ENCODE peak calls at places on chromosome 14, in nine cellular contexts. A is tibial artery; O is astrocyte of the cerebellum; S is AG04450; P is brain microvascular endothelial cell; I is CD8-positive, alpha-beta T cell; E is PC-3; T is uterus; W is AG09309. Z is an unnamed sample.
A peak's percentile ranks its signal among the peaks of the same experiment; 100 is the strongest.

GRCh38 chr14:77965919-77966435 is 166.1 kb downstream of the ADCK1 start:
- DNase-seq in A (no peak), O (no peak), S (no peak), P (peak; percentile 12), I (no peak), E (peak; percentile 16), T (no peak), W (no peak), Z (peak; percentile 15)

GRCh38 chr14:84749191-84749945 is 780.6 kb upstream of the FLRT2 start:
- DNase-seq in A (no peak), O (no peak), S (no peak), P (no peak), I (no peak), E (no peak), T (no peak), W (no peak), Z (no peak)

GRCh38 chr14:73696466-73697390 is 17.5 kb downstream of the PNMA1 start:
- DNase-seq in A (no peak), O (no peak), S (no peak), P (peak; percentile 46), I (no peak), E (peak; percentile 97), T (no peak), W (peak; percentile 32), Z (peak; percentile 57)

GRCh38 chr14:49550284-49551184 is 35.6 kb downstream of the RPS29 start:
- DNase-seq in A (no peak), O (no peak), S (no peak), P (no peak), I (no peak), E (peak; percentile 73), T (no peak), W (no peak), Z (peak; percentile 52)

GRCh38 chr14:53509227-53509822 is 356.2 kb upstream of the DDHD1 start:
- DNase-seq in A (peak; percentile 72), O (no peak), S (peak; percentile 87), P (no peak), I (no peak), E (peak; percentile 7), T (peak; percentile 79), W (no peak), Z (peak; percentile 91)

GRCh38 chr14:96100171-96101064 is 61.3 kb downstream of the C14orf132 start:
- DNase-seq in A (peak; percentile 70), O (peak; percentile 41), S (peak; percentile 66), P (peak; percentile 64), I (peak; percentile 46), E (peak; percentile 78), T (peak; percentile 79), W (no peak), Z (peak; percentile 88)

GRCh38 chr14:53953002-53953827 is 3.4 kb downstream of the BMP4 start:
- DNase-seq in A (peak; percentile 88), O (peak; percentile 73), S (peak; percentile 32), P (peak; percentile 49), I (no peak), E (peak; percentile 88), T (peak; percentile 79), W (peak; percentile 55), Z (peak; percentile 82)

GRCh38 chr14:49861923-49862673 is 9.5 kb upstream of the NEMF start:
- DNase-seq in A (peak; percentile 88), O (peak; percentile 80), S (peak; percentile 84), P (peak; percentile 87), I (peak; percentile 78), E (peak; percentile 88), T (peak; percentile 91), W (peak; percentile 59), Z (peak; percentile 94)

DNA sequence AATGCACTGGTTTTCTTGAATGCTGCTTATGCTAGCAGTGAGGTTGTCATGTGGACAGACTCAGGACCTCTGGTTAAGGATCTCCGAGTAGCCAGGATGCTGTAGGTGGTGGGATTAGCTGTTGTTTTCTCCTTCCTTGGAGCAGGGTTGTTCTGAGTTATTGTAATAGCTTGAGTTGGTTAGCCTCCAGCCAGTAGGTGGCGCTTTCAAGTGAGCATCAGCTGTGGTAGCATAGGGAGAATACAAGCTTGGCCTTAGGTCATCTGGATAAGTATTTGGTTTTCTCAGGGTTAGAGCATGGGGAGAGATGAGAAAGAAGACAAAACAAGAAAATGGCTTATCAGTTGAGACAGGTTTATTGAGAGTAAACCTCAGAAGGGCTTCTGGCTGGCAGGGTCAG is 299.7 kb upstream of the FBXO33 start:
- DNase-seq in A (no peak), O (no peak), S (no peak), P (no peak), I (no peak), E (peak; percentile 21), T (no peak), W (no peak), Z (no peak)
- TF ChIP-seq CTCF in A (no peak), O (no peak), S (no peak), P (peak; percentile 19), I (no peak), E (peak; percentile 65), T (no peak), W (no peak), Z (no peak)

GRCh38 chr14:70907172-70907995 is at the start of gene PCNX1:
- DNase-seq in A (peak; percentile 84), O (peak; percentile 55), S (peak; percentile 44), P (peak; percentile 77), I (peak; percentile 84), E (peak; percentile 86), T (peak; percentile 88), W (no peak), Z (peak; percentile 81)

GRCh38 chr14:70908918-70909641 is 1.8 kb downstream of the PCNX1 start:
- DNase-seq in A (no peak), O (no peak), S (no peak), P (no peak), I (no peak), E (no peak), T (no peak), W (no peak), Z (no peak)

GRCh38 chr14:70907996-70908917 is 998 bp downstream of the PCNX1 start:
- DNase-seq in A (peak; percentile 71), O (no peak), S (no peak), P (peak; percentile 52), I (no peak), E (peak; percentile 59), T (peak; percentile 49), W (no peak), Z (peak; percentile 81)

GRCh38 chr14:70906785-70907171 is 481 bp upstream of the PCNX1 start:
- DNase-seq in A (no peak), O (no peak), S (no peak), P (no peak), I (no peak), E (no peak), T (no peak), W (no peak), Z (peak; percentile 40)

DNA sequence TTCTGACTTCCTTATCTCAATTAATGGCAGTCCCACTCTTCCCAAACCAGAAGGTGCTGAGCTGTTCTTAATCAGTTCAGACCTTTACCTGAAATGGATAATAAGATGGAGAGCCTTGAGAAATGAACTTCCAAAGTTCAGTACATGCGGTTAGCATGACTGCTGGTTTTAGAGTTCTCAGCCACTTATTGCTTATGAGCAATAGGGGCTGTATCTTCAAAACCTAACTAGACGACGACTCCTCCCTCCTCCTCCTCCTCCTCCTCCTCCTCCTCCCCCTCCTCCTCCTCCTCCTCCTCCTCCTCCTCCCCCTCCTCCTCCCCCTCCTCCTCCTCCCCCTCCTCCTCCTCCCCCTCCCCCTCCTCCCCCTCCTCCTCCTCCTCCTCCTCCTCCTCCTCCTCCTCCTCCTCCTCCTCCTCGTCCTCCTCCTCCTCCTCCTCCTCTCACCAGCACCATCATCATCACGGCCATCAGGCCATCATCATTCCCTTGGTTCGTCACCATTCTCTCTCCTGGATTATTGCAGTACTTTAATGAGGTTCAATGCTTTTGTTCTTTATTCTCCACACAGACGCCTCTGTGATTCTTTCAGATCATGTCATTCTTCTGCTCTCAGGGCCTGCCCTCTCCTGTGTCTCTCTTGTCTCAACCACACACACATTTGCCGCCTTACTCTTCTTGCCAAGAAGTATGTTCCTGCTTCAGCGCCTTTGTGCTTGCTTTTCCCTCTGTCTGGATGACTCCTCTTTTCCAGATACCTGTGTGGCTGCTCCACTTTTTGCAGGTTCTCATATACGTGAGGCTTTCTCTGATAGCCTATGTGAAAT is 2.7 kb downstream of the PCNX1 start:
- DNase-seq in A (no peak), O (no peak), S (no peak), P (no peak), I (no peak), E (peak; percentile 22), T (peak; percentile 23), W (no peak), Z (peak; percentile 20)
- H3K4me3 ChIP-seq in A (no peak overlapping the region), O (peak overlapping the region; percentile 74), S (peak overlapping the region; percentile 89), P (peak overlapping the region; percentile 94), I (no peak overlapping the region), E (peak overlapping the region; percentile 76), T (no peak overlapping the region), W (no peak overlapping the region), Z (peak overlapping the region; percentile 90)

GRCh38 chr14:103135333-103136075 is 12.2 kb downstream of the TNFAIP2 start:
- DNase-seq in A (no peak), O (no peak), S (no peak), P (no peak), I (no peak), E (no peak), T (no peak), W (no peak), Z (no peak)

GRCh38 chr14:103134919-103135318 is 11.7 kb downstream of the TNFAIP2 start:
- DNase-seq in A (no peak), O (no peak), S (no peak), P (no peak), I (no peak), E (no peak), T (no peak), W (no peak), Z (no peak)

GRCh38 chr14:103137721-103138482 is 14.6 kb downstream of the TNFAIP2 start:
- DNase-seq in A (no peak), O (no peak), S (no peak), P (no peak), I (no peak), E (no peak), T (no peak), W (no peak), Z (no peak)

GRCh38 chr14:103136076-103136340 is 12.7 kb downstream of the TNFAIP2 start:
- DNase-seq in A (no peak), O (no peak), S (no peak), P (no peak), I (no peak), E (no peak), T (no peak), W (no peak), Z (no peak)

DNA sequence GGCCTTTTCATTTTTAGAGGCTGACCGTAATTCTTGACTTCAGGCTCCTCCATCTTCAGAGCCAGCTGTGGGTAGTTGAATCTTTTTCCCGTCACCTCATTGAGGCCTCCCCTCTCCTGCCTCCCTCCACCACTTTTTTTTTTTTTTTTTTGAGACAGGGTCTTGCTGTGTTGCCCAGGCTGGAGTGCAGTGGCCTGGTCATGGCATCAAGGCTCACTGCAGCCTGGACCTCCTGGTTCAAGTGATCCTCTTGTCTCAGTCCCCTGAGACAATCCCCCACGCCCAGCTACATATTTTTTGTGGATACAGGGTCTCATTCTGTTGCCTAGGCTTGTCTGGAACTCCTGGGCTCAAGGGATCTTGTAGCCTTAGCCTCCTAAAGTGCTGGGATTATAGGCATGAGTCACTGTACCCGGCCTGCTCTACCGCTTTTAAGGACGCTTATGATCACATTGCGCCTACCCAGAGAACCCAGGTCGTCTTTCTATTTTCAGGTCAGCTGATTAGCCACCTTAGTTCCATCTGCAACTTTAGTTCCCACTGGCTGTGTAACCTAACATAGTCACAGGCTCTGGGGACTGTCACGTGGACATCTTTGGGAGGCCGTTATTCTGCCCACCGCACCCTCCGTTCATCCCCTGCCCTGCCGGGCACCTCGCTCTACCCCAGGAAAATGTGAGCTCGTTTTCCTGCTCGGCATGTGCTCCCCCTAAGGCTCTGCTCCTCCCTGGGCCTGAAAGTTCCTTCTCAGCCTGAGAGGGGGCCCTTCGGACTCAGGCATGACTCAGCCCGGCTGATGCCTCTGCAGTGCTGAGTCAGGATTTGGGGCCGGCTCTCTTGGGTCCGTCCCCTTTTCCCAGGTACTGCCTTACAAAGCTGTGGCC is 13.4 kb downstream of the TNFAIP2 start:
- DNase-seq in A (no peak), O (no peak), S (no peak), P (peak; percentile 68), I (no peak), E (peak; percentile 84), T (peak; percentile 63), W (no peak), Z (peak; percentile 58)
- TF ChIP-seq CTCF in A (no peak), O (no peak), S (no peak), P (peak; percentile 14), I (no peak), E (no peak), T (peak; percentile 1), W (no peak), Z (no peak)

DNA sequence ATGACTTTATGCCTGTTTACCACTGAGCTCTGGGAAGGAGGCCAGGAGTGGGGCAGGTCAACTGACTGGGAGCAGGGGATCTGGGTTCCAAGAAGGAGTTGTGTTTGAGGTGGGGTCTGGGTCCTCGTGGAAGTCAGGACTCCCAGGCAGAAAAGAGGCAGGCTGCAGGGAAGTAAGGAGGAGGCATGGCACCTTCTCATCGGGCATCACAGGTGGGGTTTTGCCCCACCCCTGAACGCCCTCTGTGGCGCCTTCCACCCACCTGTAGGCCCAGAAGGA is 386 bp downstream of the LTB4R2 start:
- DNase-seq in A (no peak), O (no peak), S (no peak), P (no peak), I (no peak), E (no peak), T (no peak), W (no peak), Z (no peak)
- H3K4me3 ChIP-seq in A (peak overlapping the region; percentile 56), O (no peak overlapping the region), S (no peak overlapping the region), P (no peak overlapping the region), I (peak overlapping the region; percentile 52), E (no peak overlapping the region), T (peak overlapping the region; percentile 61), W (no peak overlapping the region), Z (no peak overlapping the region)